ENCODE peak calls at places on chromosomes 4 and X, in five cellular contexts. One of them, this sample, is unnamed.

GRCh38 chr4:76087007-76087769 is 12.7 kb downstream of the ART3 start:
- DNase-seq in stomach: peak; percentile 33
- DNase-seq in GM23248: peak; percentile 79
- DNase-seq in heart left ventricle: peak; percentile 53
- DNase-seq in GM23338: peak; percentile 92
- DNase-seq in this sample: no peak

GRCh38 chrX:53412441-53412840 is 10.0 kb downstream of the SMC1A start:
- DNase-seq in stomach: no peak
- DNase-seq in GM23248: no peak
- DNase-seq in heart left ventricle: no peak
- DNase-seq in GM23338: no peak
- DNase-seq in this sample: no peak

GRCh38 chrX:139881572-139881971 is 51.3 kb downstream of the ATP11C start:
- DNase-seq in GM23338: no peak
- DNase-seq in heart left ventricle: no peak
- DNase-seq in stomach: no peak
- DNase-seq in GM23248: peak; percentile 68
- DNase-seq in this sample: no peak

GRCh38 chr4:10045481-10045880 is 24.2 kb upstream of the SLC2A9 start:
- DNase-seq in stomach: no peak
- DNase-seq in heart left ventricle: no peak
- DNase-seq in GM23338: no peak
- DNase-seq in GM23248: peak; percentile 47
- DNase-seq in this sample: no peak

GRCh38 chrX:86066998-86067397 is 19.6 kb upstream of the CHM start:
- DNase-seq in GM23248: no peak
- DNase-seq in GM23338: peak; percentile 3
- DNase-seq in heart left ventricle: no peak
- DNase-seq in stomach: no peak
- DNase-seq in this sample: no peak

GRCh38 chrX:100649550-100650356 is 5.8 kb downstream of the SRPX2 start:
- DNase-seq in heart left ventricle: peak; percentile 82
- DNase-seq in GM23248: peak; percentile 90
- DNase-seq in stomach: no peak
- DNase-seq in GM23338: no peak
- DNase-seq in this sample: peak; percentile 84

GRCh38 chrX:28225508-28225907 is 244.3 kb upstream of the DCAF8L1 start:
- DNase-seq in heart left ventricle: no peak
- DNase-seq in GM23338: no peak
- DNase-seq in stomach: no peak
- DNase-seq in GM23248: no peak
- DNase-seq in this sample: no peak

GRCh38 chr4:5416637-5417036 is 291.7 kb downstream of the EVC2 start:
- DNase-seq in stomach: no peak
- DNase-seq in GM23338: no peak
- DNase-seq in heart left ventricle: no peak
- DNase-seq in GM23248: no peak
- DNase-seq in this sample: no peak

GRCh38 chr4:83490876-83491450 is 6.1 kb upstream of the ABRAXAS1 start:
- DNase-seq in GM23338: peak; percentile 64
- DNase-seq in GM23248: peak; percentile 62
- DNase-seq in heart left ventricle: no peak
- DNase-seq in stomach: no peak
- DNase-seq in this sample: no peak

GRCh38 chr4:145804134-145804533 is 124.2 kb downstream of the C4orf51 start:
- DNase-seq in GM23248: peak; percentile 92
- DNase-seq in stomach: no peak
- DNase-seq in heart left ventricle: no peak
- DNase-seq in GM23338: no peak
- DNase-seq in this sample: no peak

GRCh38 chrX:46961097-46961496 is 48.9 kb downstream of the JADE3 start:
- DNase-seq in heart left ventricle: no peak
- DNase-seq in GM23248: no peak
- DNase-seq in GM23338: no peak
- DNase-seq in stomach: no peak
- DNase-seq in this sample: no peak

GRCh38 chrX:110168585-110168984 is 149.3 kb downstream of the AMMECR1 start:
- DNase-seq in stomach: no peak
- DNase-seq in heart left ventricle: no peak
- DNase-seq in GM23338: no peak
- DNase-seq in GM23248: peak; percentile 84
- DNase-seq in this sample: no peak

GRCh38 chrX:131821945-131822622 is 201.0 kb upstream of the STK26 start:
- DNase-seq in GM23338: no peak
- DNase-seq in GM23248: no peak
- DNase-seq in heart left ventricle: peak; percentile 73
- DNase-seq in stomach: peak; percentile 78
- DNase-seq in this sample: peak; percentile 87

GRCh38 chr4:18953613-18954012 is 932.1 kb upstream of the LCORL start:
- DNase-seq in GM23338: no peak
- DNase-seq in stomach: no peak
- DNase-seq in GM23248: no peak
- DNase-seq in heart left ventricle: no peak
- DNase-seq in this sample: no peak

GRCh38 chr4:18957721-18958120 is 936.2 kb upstream of the LCORL start:
- DNase-seq in GM23248: no peak
- DNase-seq in stomach: no peak
- DNase-seq in GM23338: no peak
- DNase-seq in heart left ventricle: no peak
- DNase-seq in this sample: no peak

DNA sequence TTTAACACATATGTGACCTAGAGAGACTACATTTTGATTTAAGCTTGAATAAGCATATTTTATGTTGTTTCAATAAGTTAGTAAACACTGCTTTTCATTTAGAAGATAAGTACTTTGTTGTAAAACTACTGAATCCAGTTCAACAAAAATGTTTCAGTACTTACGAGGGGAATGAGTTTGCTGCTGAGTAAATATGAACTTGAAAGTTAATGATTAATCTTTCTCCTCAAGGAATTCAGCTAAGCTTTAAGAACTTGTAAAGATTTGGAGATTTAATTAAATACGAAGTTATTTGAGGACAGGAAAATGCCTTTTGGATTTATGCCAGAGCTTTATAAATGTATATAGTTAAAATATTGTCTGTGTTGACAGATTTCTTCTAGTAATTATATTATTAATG is 933.0 kb upstream of the LCORL start:
- DNase-seq in GM23338: no peak
- DNase-seq in stomach: no peak
- DNase-seq in heart left ventricle: no peak
- DNase-seq in GM23248: no peak
- DNase-seq in this sample: no peak
- H3K27ac ChIP-seq in GM23338: no peak overlapping the region
- H3K27ac ChIP-seq in stomach: no peak overlapping the region
- H3K27ac ChIP-seq in heart left ventricle: no peak overlapping the region
- H3K27ac ChIP-seq in GM23248: no peak overlapping the region
- H3K27ac ChIP-seq in this sample: no peak overlapping the region

DNA sequence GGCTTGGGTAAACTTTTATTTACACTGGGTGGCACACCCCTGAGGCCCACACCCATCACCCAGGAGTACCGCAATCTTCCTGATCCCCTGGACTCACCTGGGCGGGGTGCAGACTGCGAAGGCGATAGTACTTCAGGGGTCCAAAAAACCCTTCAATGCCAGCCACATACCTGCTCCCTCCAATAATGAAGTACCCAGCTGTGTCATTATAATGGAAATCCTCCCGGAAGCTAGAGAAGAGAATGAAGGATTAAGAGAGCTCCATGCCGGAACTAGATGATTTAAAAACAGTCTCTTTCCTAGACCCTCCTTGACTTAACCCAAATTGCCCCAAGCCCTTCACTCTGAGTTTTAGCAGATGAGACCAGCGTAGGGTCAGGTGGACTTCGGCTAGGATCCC is 40.9 kb downstream of the SEL1L3 start:
- DNase-seq in stomach: no peak
- DNase-seq in GM23338: peak; percentile 66
- DNase-seq in GM23248: no peak
- DNase-seq in heart left ventricle: no peak
- DNase-seq in this sample: peak; percentile 17
- H3K27ac ChIP-seq in stomach: no peak overlapping the region
- H3K27ac ChIP-seq in GM23338: peak overlapping the region; percentile 80
- H3K27ac ChIP-seq in GM23248: no peak overlapping the region
- H3K27ac ChIP-seq in heart left ventricle: no peak overlapping the region
- H3K27ac ChIP-seq in this sample: no peak overlapping the region

GRCh38 chr4:6693274-6694176 is at the start of gene S100P:
- DNase-seq in GM23338: no peak
- DNase-seq in stomach: peak; percentile 67
- DNase-seq in heart left ventricle: no peak
- DNase-seq in GM23248: no peak
- DNase-seq in this sample: no peak
- H3K27ac ChIP-seq in GM23338: no peak within 1 kb of the TSS
- H3K27ac ChIP-seq in stomach: peak within 1 kb of the TSS; percentile 89
- H3K27ac ChIP-seq in heart left ventricle: no peak within 1 kb of the TSS
- H3K27ac ChIP-seq in GM23248: peak within 1 kb of the TSS; percentile 27
- H3K27ac ChIP-seq in this sample: no peak within 1 kb of the TSS

GRCh38 chr4:94463771-94464170 is 12.0 kb downstream of the PDLIM5 start:
- DNase-seq in stomach: no peak
- DNase-seq in heart left ventricle: no peak
- DNase-seq in GM23338: no peak
- DNase-seq in GM23248: peak; percentile 62
- DNase-seq in this sample: no peak
- H3K27ac ChIP-seq in stomach: no peak overlapping the region
- H3K27ac ChIP-seq in heart left ventricle: peak overlapping the region; percentile 14
- H3K27ac ChIP-seq in GM23338: no peak overlapping the region
- H3K27ac ChIP-seq in GM23248: peak overlapping the region; percentile 53
- H3K27ac ChIP-seq in this sample: peak overlapping the region; percentile 59